ENCODE peak calls at places on chromosomes 11 and 22, in seven cellular contexts. W is effector memory CD4-positive, alpha-beta T cell; Y is stimulated activated naive B cell treated with anti-CD40 and anti-IgM and Interleukin-4, amounts not matched to agents 10 μg/mL and 1 μg/mL and 100 μg/mL, for 72 hours; E is fibroblast of the aortic adventitia; B is prostate gland; X is pons; P is activated T-cell treated with anti-CD3 and anti-CD28 coated beads, Interleukin-2, amount 50 U/mL, for 72 hours. U is an unnamed sample.

GRCh38 chr22:50078761-50079160 is 6.5 kb downstream of the MLC1 start:
- DNase-seq in W (no peak), Y (no peak), E (no peak), B (no peak), X (no peak), P (no peak), U (peak)

GRCh38 chr11:44531636-44532035 is 33.8 kb upstream of the CD82 start:
- DNase-seq in W (no peak), Y (no peak), E (no peak), B (no peak), X (no peak), P (peak), U (no peak)

GRCh38 chr11:6204708-6205107 is 649 bp upstream of the C11orf42 start:
- DNase-seq in W (no peak), Y (no peak), E (no peak), B (no peak), X (no peak), P (no peak), U (no peak)

GRCh38 chr11:68370211-68371111 is 58.1 kb downstream of the LRP5 start:
- DNase-seq in W (no peak), Y (peak), E (peak), B (peak), X (no peak), P (no peak), U (no peak)

GRCh38 chr22:37818397-37819099 is 4.6 kb upstream of the GALR3 start:
- DNase-seq in W (peak), Y (peak), E (peak), B (peak), X (no peak), P (peak), U (peak)

GRCh38 chr11:70141490-70142014 is 61.5 kb upstream of the FADD start:
- DNase-seq in W (no peak), Y (no peak), E (no peak), B (no peak), X (no peak), P (no peak), U (no peak)

GRCh38 chr11:113446112-113446511 is 29.1 kb downstream of the DRD2 start:
- DNase-seq in W (no peak), Y (no peak), E (no peak), B (no peak), X (no peak), P (peak), U (no peak)

GRCh38 chr22:43883719-43884415 is 7.9 kb downstream of the PNPLA5 start:
- DNase-seq in W (no peak), Y (no peak), E (no peak), B (no peak), X (no peak), P (no peak), U (no peak)

GRCh38 chr11:655036-655726 is 18.1 kb downstream of the DRD4 start:
- DNase-seq in W (no peak), Y (no peak), E (no peak), B (no peak), X (no peak), P (no peak), U (peak)

GRCh38 chr22:42601879-42602465 is 12.7 kb downstream of the POLDIP3 start:
- DNase-seq in W (no peak), Y (no peak), E (no peak), B (no peak), X (no peak), P (no peak), U (no peak)

GRCh38 chr22:21003782-21004181 is 1.9 kb upstream of the THAP7 start:
- DNase-seq in W (no peak), Y (no peak), E (no peak), B (no peak), X (no peak), P (no peak), U (peak)

GRCh38 chr11:40716344-40717178 is 742.9 kb downstream of the LRRC4C start:
- DNase-seq in W (no peak), Y (no peak), E (no peak), B (no peak), X (no peak), P (no peak), U (no peak)

GRCh38 chr11:45209904-45210699 is 63.7 kb downstream of the PRDM11 start:
- DNase-seq in W (no peak), Y (peak), E (peak), B (peak), X (peak), P (no peak), U (no peak)

GRCh38 chr22:48362736-48363404 is 1464.8 kb downstream of the BRD1 start:
- DNase-seq in W (no peak), Y (no peak), E (no peak), B (no peak), X (no peak), P (no peak), U (no peak)

GRCh38 chr11:102171101-102171500 is 60.9 kb downstream of the YAP1 start:
- DNase-seq in W (no peak), Y (no peak), E (peak), B (no peak), X (no peak), P (no peak), U (no peak)

GRCh38 chr11:118536726-118537125 is 5.7 kb downstream of the TMEM25 start:
- DNase-seq in W (no peak), Y (no peak), E (no peak), B (no peak), X (no peak), P (no peak), U (peak)

GRCh38 chr11:18775492-18776292 is 15.9 kb downstream of the PTPN5 start:
- DNase-seq in W (no peak), Y (peak), E (peak), B (peak), X (no peak), P (peak), U (peak)

GRCh38 chr22:17213976-17214375 is 5.3 kb downstream of the ADA2 start:
- DNase-seq in W (no peak), Y (no peak), E (peak), B (peak), X (peak), P (peak), U (peak)

GRCh38 chr22:28154856-28155255 is 235.8 kb upstream of the PITPNB start:
- DNase-seq in W (no peak), Y (no peak), E (peak), B (no peak), X (no peak), P (no peak), U (no peak)

GRCh38 chr22:37777122-37777687 is 30.5 kb upstream of the GCAT start:
- DNase-seq in W (no peak), Y (peak), E (peak), B (peak), X (no peak), P (no peak), U (peak)

GRCh38 chr11:130428271-130428670 is at the start of gene ADAMTS8:
- DNase-seq in W (no peak), Y (no peak), E (no peak), B (no peak), X (no peak), P (peak), U (no peak)

GRCh38 chr11:133835258-133836075 is 9.8 kb downstream of the SPATA19 start:
- DNase-seq in W (no peak), Y (no peak), E (peak), B (peak), X (peak), P (peak), U (peak)

GRCh38 chr11:13429288-13429687 is 33.7 kb downstream of the BTBD10 start:
- DNase-seq in W (no peak), Y (no peak), E (no peak), B (no peak), X (no peak), P (no peak), U (no peak)

GRCh38 chr22:20652130-20652529 is 121.8 kb upstream of the SERPIND1 start:
- DNase-seq in W (no peak), Y (no peak), E (no peak), B (no peak), X (no peak), P (no peak), U (no peak)

GRCh38 chr22:19962909-19963806 is 21.5 kb upstream of the TXNRD2 start:
- DNase-seq in W (no peak), Y (no peak), E (peak), B (peak), X (no peak), P (no peak), U (peak)

GRCh38 chr11:10480760-10481159 is 25.7 kb downstream of the AMPD3 start:
- DNase-seq in W (no peak), Y (no peak), E (no peak), B (no peak), X (no peak), P (no peak), U (no peak)

GRCh38 chr11:19844012-19844411 is 131.4 kb downstream of the NAV2 start:
- DNase-seq in W (no peak), Y (no peak), E (no peak), B (no peak), X (no peak), P (no peak), U (no peak)

GRCh38 chr11:61757213-61757862 is 4.9 kb downstream of the MYRF start:
- DNase-seq in W (no peak), Y (no peak), E (no peak), B (no peak), X (peak), P (no peak), U (peak)

GRCh38 chr22:50705219-50705691 is 32.6 kb downstream of the SHANK3 start:
- DNase-seq in W (no peak), Y (no peak), E (peak), B (no peak), X (no peak), P (no peak), U (no peak)

GRCh38 chr11:90363739-90364138 is 140.9 kb upstream of the CHORDC1 start:
- DNase-seq in W (no peak), Y (no peak), E (no peak), B (no peak), X (no peak), P (no peak), U (no peak)

GRCh38 chr11:93717501-93717900 is 23.8 kb downstream of the TAF1D start:
- DNase-seq in W (no peak), Y (no peak), E (no peak), B (no peak), X (no peak), P (no peak), U (no peak)